ENCODE peak calls at places on chromosome 4, in seven cellular contexts. N is choroid plexus epithelial cell, S is Panc1, Q is esophagus squamous epithelium, X is Calu3, O is fibroblast of mammary gland, F is GM10248. C is an unnamed sample.

GRCh38 chr4:147034372-147034771 is 88.7 kb upstream of the TTC29 start:
- DNase-seq in N (peak), S (no peak), Q (no peak), X (no peak), O (peak), F (no peak), C (no peak)

GRCh38 chr4:7361256-7361655 is 73.5 kb downstream of the PSAPL1 start:
- DNase-seq in N (no peak), S (no peak), Q (no peak), X (no peak), O (no peak), F (no peak), C (no peak)

GRCh38 chr4:40573593-40574311 is 55.9 kb downstream of the RBM47 start:
- DNase-seq in N (peak), S (no peak), Q (no peak), X (no peak), O (no peak), F (no peak), C (no peak)

GRCh38 chr4:46886711-46887110 is 22.3 kb downstream of the COX7B2 start:
- DNase-seq in N (peak), S (no peak), Q (no peak), X (no peak), O (peak), F (no peak), C (peak)

GRCh38 chr4:39406763-39407583 is at the start of gene KLB:
- DNase-seq in N (no peak), S (no peak), Q (no peak), X (no peak), O (peak), F (no peak), C (no peak)

GRCh38 chr4:25065451-25065850 is 34.7 kb upstream of the LGI2 start:
- DNase-seq in N (no peak), S (no peak), Q (no peak), X (no peak), O (no peak), F (no peak), C (no peak)

GRCh38 chr4:29588615-29589014 is 1131.6 kb upstream of the PCDH7 start:
- DNase-seq in N (no peak), S (no peak), Q (no peak), X (no peak), O (peak), F (no peak), C (no peak)

GRCh38 chr4:40462326-40462725 is 127.2 kb downstream of the CHRNA9 start:
- DNase-seq in N (no peak), S (no peak), Q (no peak), X (no peak), O (no peak), F (peak), C (peak)

GRCh38 chr4:82791179-82791578 is 7.4 kb downstream of the SCD5 start:
- DNase-seq in N (no peak), S (no peak), Q (no peak), X (no peak), O (no peak), F (no peak), C (no peak)

GRCh38 chr4:137448402-137448801 is 83.9 kb downstream of the PCDH18 start:
- DNase-seq in N (no peak), S (no peak), Q (no peak), X (no peak), O (no peak), F (no peak), C (no peak)

GRCh38 chr4:69096111-69096656 is at the start of gene UGT2B7:
- DNase-seq in N (no peak), S (no peak), Q (no peak), X (no peak), O (no peak), F (no peak), C (no peak)

GRCh38 chr4:118335316-118335715 is 17.5 kb downstream of the PRSS12 start:
- DNase-seq in N (no peak), S (no peak), Q (no peak), X (no peak), O (no peak), F (no peak), C (no peak)

GRCh38 chr4:164204434-164204833 is 549.5 kb upstream of the SMIM31 start:
- DNase-seq in N (peak), S (peak), Q (no peak), X (peak), O (peak), F (no peak), C (no peak)

GRCh38 chr4:94126669-94127068 is 81.0 kb upstream of the SMARCAD1 start:
- DNase-seq in N (peak), S (no peak), Q (no peak), X (no peak), O (no peak), F (no peak), C (no peak)

GRCh38 chr4:3466691-3467600 is 3.8 kb downstream of the DOK7 start:
- DNase-seq in N (no peak), S (no peak), Q (no peak), X (no peak), O (no peak), F (no peak), C (no peak)

GRCh38 chr4:2172627-2173231 is 69.2 kb downstream of the HAUS3 start:
- DNase-seq in N (no peak), S (no peak), Q (no peak), X (no peak), O (no peak), F (no peak), C (no peak)

GRCh38 chr4:134324179-134324578 is 122.6 kb upstream of the PABPC4L start:
- DNase-seq in N (no peak), S (no peak), Q (no peak), X (no peak), O (no peak), F (no peak), C (no peak)

GRCh38 chr4:87122252-87122651 is 98.2 kb downstream of the KLHL8 start:
- DNase-seq in N (peak), S (no peak), Q (no peak), X (no peak), O (no peak), F (no peak), C (no peak)

GRCh38 chr4:110033994-110034393 is 121.3 kb downstream of the EGF start:
- DNase-seq in N (no peak), S (no peak), Q (no peak), X (no peak), O (no peak), F (peak), C (peak)

GRCh38 chr4:1105067-1105466 is 8.3 kb downstream of the RNF212 start:
- DNase-seq in N (no peak), S (no peak), Q (no peak), X (no peak), O (no peak), F (no peak), C (no peak)

GRCh38 chr4:73816814-73817213 is 19.7 kb upstream of the CXCL6 start:
- DNase-seq in N (peak), S (no peak), Q (no peak), X (peak), O (peak), F (no peak), C (no peak)

GRCh38 chr4:78081541-78081940 is 24.4 kb downstream of the FRAS1 start:
- DNase-seq in N (no peak), S (no peak), Q (no peak), X (no peak), O (no peak), F (no peak), C (no peak)

GRCh38 chr4:18611008-18611407 is 589.5 kb upstream of the LCORL start:
- DNase-seq in N (no peak), S (no peak), Q (no peak), X (no peak), O (no peak), F (no peak), C (no peak)

GRCh38 chr4:147761218-147761883 is 29.5 kb downstream of the ARHGAP10 start:
- DNase-seq in N (no peak), S (no peak), Q (no peak), X (no peak), O (no peak), F (no peak), C (no peak)

GRCh38 chr4:175034986-175035705 is 117.0 kb downstream of the ADAM29 start:
- DNase-seq in N (peak), S (no peak), Q (no peak), X (no peak), O (no peak), F (no peak), C (no peak)

GRCh38 chr4:111630705-111631104 is 514.5 kb upstream of the FAM241A start:
- DNase-seq in N (peak), S (no peak), Q (no peak), X (no peak), O (peak), F (no peak), C (no peak)

GRCh38 chr4:37477126-37477525 is 209.1 kb downstream of the RELL1 start:
- DNase-seq in N (no peak), S (no peak), Q (no peak), X (no peak), O (no peak), F (no peak), C (no peak)

GRCh38 chr4:82402196-82402775 is 28.0 kb downstream of the HNRNPDL start:
- DNase-seq in N (no peak), S (no peak), Q (no peak), X (no peak), O (no peak), F (no peak), C (no peak)

GRCh38 chr4:124055896-124056295 is 656.6 kb downstream of the ANKRD50 start:
- DNase-seq in N (no peak), S (no peak), Q (no peak), X (no peak), O (peak), F (no peak), C (no peak)

GRCh38 chr4:85209161-85209560 is 242.7 kb upstream of the WDFY3 start:
- DNase-seq in N (no peak), S (no peak), Q (no peak), X (no peak), O (peak), F (no peak), C (no peak)

GRCh38 chr4:42824278-42824977 is 68.1 kb upstream of the GRXCR1 start:
- DNase-seq in N (no peak), S (no peak), Q (no peak), X (no peak), O (no peak), F (no peak), C (no peak)

GRCh38 chr4:760616-761015 is 55.0 kb downstream of the PCGF3 start:
- DNase-seq in N (no peak), S (no peak), Q (no peak), X (no peak), O (no peak), F (no peak), C (no peak)

GRCh38 chr4:30719363-30720020 is 677 bp upstream of the PCDH7 start:
- DNase-seq in N (peak), S (no peak), Q (no peak), X (peak), O (peak), F (peak), C (peak)

GRCh38 chr4:154982187-154983047 is 201.3 kb downstream of the RBM46 start:
- DNase-seq in N (peak), S (peak), Q (no peak), X (peak), O (peak), F (peak), C (peak)
- TF ChIP-seq CTCF in N (peak), S (peak), Q (peak), X (peak), O (peak), F (peak), C (peak)

DNA sequence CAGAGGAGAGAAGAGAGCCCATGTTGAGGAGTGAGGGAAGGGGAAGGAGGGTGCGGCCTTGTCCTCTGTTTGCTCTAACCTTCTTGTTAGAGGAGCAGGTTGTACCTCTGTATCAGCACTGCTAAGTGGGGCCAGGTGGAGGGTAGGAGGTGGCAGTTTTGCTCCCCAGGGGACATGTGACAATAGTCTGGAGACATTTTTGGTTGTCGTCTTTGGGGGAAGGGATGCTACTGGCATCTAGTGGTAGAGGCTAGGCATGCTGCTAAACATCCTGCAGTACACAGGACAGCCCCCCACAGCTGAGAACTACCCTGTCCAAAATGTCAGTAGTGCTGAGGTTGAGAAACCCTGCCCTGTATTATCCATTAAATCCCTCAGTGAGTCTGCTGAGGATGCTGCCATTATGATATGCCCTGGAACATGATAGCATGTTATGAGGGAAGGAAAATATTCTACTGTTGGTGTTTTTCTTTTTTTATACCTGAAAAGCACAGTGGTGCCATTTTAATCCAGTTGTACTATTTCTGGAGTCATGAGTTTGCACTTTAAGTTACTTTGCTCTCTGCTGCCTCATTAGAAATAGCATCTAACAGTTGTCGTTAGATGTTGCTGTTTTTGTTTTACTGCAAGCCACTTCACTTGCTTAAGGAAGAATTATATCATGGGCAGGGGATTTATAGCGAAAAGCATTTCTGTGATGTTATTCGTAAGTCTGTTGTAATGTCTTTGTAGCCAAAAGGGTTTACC is 90.6 kb downstream of the LRP2BP start:
- DNase-seq in N (peak), S (no peak), Q (no peak), X (peak), O (peak), F (peak), C (peak)
- TF ChIP-seq CTCF in N (peak), S (peak), Q (no peak), X (no peak), O (peak), F (peak), C (peak)

GRCh38 chr4:126583509-126583908 is 1049.2 kb upstream of the INTU start:
- DNase-seq in N (peak), S (no peak), Q (no peak), X (no peak), O (peak), F (no peak), C (no peak)
- TF ChIP-seq CTCF in N (peak), S (no peak), Q (no peak), X (no peak), O (peak), F (no peak), C (no peak)

GRCh38 chr4:141134051-141134450 is 782 bp upstream of the RNF150 start:
- DNase-seq in N (peak), S (no peak), Q (no peak), X (no peak), O (no peak), F (no peak), C (no peak)
- TF ChIP-seq CTCF in N (peak), S (no peak), Q (no peak), X (no peak), O (no peak), F (no peak), C (no peak)

DNA sequence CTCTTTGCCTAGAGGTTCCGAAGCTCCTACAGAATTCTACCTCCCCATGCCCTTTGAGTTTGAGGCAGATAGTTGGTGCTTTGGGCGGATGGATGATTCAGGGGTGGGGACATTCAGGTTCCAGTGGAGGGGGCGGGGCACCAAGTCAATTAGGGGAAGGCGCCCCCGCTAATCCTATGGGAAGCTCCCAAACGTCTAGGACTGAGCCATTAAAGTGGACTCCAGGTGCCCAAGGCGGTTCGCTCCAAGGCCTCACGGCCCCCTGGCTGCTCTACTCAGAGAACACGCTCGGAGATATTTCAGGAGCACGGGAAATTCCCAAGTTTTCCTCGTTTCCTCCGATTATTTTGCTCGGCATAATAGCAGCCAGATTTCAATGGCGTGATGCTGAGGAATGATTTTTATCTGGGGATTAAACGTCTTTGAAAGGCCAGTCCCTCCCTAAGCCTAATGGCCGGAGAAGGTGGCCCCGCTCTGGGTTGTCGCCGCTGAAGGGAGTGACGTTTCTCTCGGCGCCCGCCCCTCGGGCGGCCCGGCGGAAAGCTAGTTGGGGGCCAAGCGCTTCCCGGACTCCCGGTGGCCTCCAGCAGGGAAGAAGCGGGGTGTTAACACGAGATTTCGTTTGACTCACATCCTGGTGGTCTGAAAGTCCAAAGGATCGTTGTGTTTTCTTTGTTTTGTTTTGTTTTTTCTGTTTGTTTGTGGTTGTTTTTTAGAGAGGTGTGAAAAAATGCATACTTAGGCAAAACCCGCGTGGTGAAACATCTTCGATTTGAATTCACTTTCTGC is 1.5 kb downstream of the MSX1 start:
- DNase-seq in N (no peak), S (no peak), Q (no peak), X (no peak), O (peak), F (no peak), C (peak)
- TF ChIP-seq CTCF in N (peak), S (no peak), Q (no peak), X (no peak), O (no peak), F (no peak), C (no peak)

DNA sequence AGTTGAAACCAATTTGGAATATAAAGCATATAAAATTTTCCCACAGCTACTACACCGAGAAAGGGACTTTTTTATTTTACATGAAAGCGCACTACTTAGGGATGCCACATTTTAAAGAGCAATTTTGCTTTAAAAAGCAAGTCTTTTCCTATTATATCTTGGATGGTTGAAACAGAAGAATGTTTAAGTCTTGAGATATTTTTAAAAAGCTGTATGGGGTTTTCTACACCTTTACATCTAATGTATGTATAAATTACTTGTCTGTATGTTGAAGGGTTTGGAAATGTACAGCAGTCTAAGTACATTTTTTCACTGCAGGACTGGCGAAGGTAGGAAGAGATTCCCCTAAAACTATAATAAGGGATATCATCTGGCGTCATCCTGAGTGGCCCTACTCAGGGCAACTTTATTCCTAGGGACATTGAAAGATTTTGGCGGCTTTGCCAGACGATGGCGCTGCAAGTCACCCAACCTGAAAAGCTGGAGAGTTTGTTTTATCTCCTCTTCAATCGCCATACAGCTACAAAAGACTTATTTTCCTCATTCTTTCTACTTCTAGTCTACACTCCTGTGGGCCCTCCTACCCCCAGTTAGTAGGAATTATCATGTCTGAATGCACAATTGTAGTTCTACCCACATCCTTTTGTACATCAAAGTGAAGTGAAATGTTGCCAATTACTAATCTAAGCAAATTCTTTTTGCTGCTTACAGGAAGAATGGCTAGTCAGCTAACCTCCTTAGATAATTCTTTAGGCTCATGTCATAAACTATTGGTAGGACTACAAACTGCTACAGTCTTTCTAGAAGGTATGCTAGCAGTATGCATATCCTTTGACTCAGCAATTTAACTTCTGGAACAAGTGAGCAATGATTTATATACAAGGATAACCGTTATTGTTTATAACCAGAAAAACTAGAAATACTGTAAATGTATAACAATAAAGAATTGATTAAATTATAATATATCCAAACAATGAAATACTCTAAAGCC is 781 bp upstream of the NEK1 start:
- DNase-seq in N (peak), S (peak), Q (no peak), X (peak), O (peak), F (peak), C (peak)
- TF ChIP-seq CTCF in N (peak), S (peak), Q (peak), X (peak), O (peak), F (peak), C (peak)